ENCODE peak calls at places on chromosomes 5 and 9, in seven cellular contexts. D is IMR-90, J is H9, P is mesendoderm, X is trophoblast cell, R is mesenchymal stem cell, I is H1. G is an unnamed sample.

GRCh38 chr9:114487607-114488300 is 17.5 kb downstream of the WHRN start:
- DNase-seq in D (peak; percentile 69), J (peak; percentile 71), P (peak; percentile 83), X (peak; percentile 69), R (peak; percentile 81), I (peak; percentile 78), G (peak; percentile 81)

GRCh38 chr5:90899014-90899604 is 340.5 kb downstream of the ADGRV1 start:
- DNase-seq in D (no peak), J (no peak), P (no peak), X (no peak), R (no peak), I (no peak), G (no peak)

GRCh38 chr9:123225995-123226394 is 42.4 kb downstream of the STRBP start:
- DNase-seq in D (peak; percentile 58), J (no peak), P (no peak), X (no peak), R (no peak), I (no peak), G (no peak)

GRCh38 chr9:94142353-94142752 is 58.1 kb downstream of the PTPDC1 start:
- DNase-seq in D (no peak), J (no peak), P (no peak), X (no peak), R (no peak), I (no peak), G (no peak)

GRCh38 chr9:110064721-110065252 is 143.2 kb downstream of the C9orf152 start:
- DNase-seq in D (no peak), J (no peak), P (no peak), X (no peak), R (no peak), I (no peak), G (no peak)

GRCh38 chr5:56589486-56589870 is 225.9 kb upstream of the MAP3K1 start:
- DNase-seq in D (no peak), J (no peak), P (no peak), X (no peak), R (no peak), I (no peak), G (no peak)

GRCh38 chr5:179128041-179128365 is 67.8 kb downstream of the ZNF354C start:
- DNase-seq in D (no peak), J (no peak), P (no peak), X (no peak), R (no peak), I (no peak), G (no peak)

GRCh38 chr5:74626386-74627222 is 13.9 kb downstream of the ENC1 start:
- DNase-seq in D (no peak), J (no peak), P (peak; percentile 60), X (no peak), R (no peak), I (no peak), G (no peak)

GRCh38 chr5:143262393-143263174 is 140.9 kb downstream of the NR3C1 start:
- DNase-seq in D (peak; percentile 99), J (no peak), P (no peak), X (no peak), R (peak; percentile 92), I (no peak), G (no peak)

GRCh38 chr9:37904647-37905505 is 949 bp upstream of the SLC25A51 start:
- DNase-seq in D (peak; percentile 32), J (no peak), P (no peak), X (no peak), R (no peak), I (no peak), G (no peak)

GRCh38 chr9:75455444-75455921 is 367.2 kb downstream of the OSTF1 start:
- DNase-seq in D (peak; percentile 1), J (no peak), P (no peak), X (no peak), R (no peak), I (no peak), G (no peak)

GRCh38 chr9:15308511-15308910 is 1.5 kb upstream of the TTC39B start:
- DNase-seq in D (peak; percentile 85), J (no peak), P (no peak), X (no peak), R (peak; percentile 66), I (peak; percentile 16), G (no peak)

GRCh38 chr5:135891804-135892203 is 3.8 kb downstream of the IL9 start:
- DNase-seq in D (no peak), J (peak; percentile 79), P (peak; percentile 94), X (no peak), R (no peak), I (no peak), G (peak; percentile 29)

GRCh38 chr9:112334319-112334828 is 955 bp upstream of the PTBP3 start:
- DNase-seq in D (peak; percentile 38), J (no peak), P (no peak), X (no peak), R (peak; percentile 49), I (no peak), G (no peak)

GRCh38 chr5:10856071-10856470 is 95.0 kb upstream of the DAP start:
- DNase-seq in D (no peak), J (no peak), P (no peak), X (no peak), R (no peak), I (no peak), G (no peak)

GRCh38 chr9:86687788-86688187 is 259.5 kb downstream of the GAS1 start:
- DNase-seq in D (no peak), J (no peak), P (peak; percentile 33), X (no peak), R (no peak), I (no peak), G (no peak)

GRCh38 chr5:158354958-158355357 is 496.0 kb upstream of the CLINT1 start:
- DNase-seq in D (no peak), J (no peak), P (no peak), X (no peak), R (no peak), I (no peak), G (no peak)

GRCh38 chr9:715743-716400 is 125.6 kb upstream of the DMRT1 start:
- DNase-seq in D (peak; percentile 68), J (no peak), P (no peak), X (no peak), R (no peak), I (no peak), G (no peak)

DNA sequence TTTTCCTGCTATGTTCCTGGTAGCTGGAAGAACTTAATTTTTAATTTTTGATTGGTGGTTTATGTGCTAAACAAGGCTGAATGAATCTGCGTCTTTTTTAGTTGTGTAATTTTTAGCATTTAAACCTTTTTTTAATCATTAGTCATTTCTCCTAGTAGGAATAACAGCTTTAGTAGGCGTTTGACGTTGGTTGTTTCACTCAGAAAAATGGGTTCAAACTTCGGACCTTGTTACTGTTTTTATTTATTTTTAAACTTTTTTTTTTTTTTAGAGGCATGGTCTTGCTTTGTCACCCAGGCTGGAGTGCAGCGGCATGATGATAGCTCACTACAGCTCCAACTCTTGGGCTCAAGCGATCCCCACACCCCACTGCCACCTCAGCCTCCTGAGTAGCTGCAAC is 12.9 kb downstream of the SFXN1 start:
- DNase-seq in D (no peak), J (no peak), P (no peak), X (no peak), R (no peak), I (no peak), G (no peak)
- H2AK5ac ChIP-seq in D (no peak overlapping the region), J (no peak overlapping the region), P (no peak overlapping the region), X (no peak overlapping the region), R (no peak overlapping the region), I (no peak overlapping the region), G (no peak overlapping the region)

GRCh38 chr9:109026306-109026705 is 13.0 kb upstream of the CTNNAL1 start:
- DNase-seq in D (no peak), J (no peak), P (no peak), X (no peak), R (no peak), I (no peak), G (peak; percentile 20)

GRCh38 chr9:109030426-109030825 is 17.1 kb upstream of the CTNNAL1 start:
- DNase-seq in D (no peak), J (no peak), P (no peak), X (no peak), R (no peak), I (no peak), G (no peak)

GRCh38 chr9:109031241-109031640 is 17.9 kb upstream of the CTNNAL1 start:
- DNase-seq in D (peak; percentile 55), J (no peak), P (no peak), X (no peak), R (no peak), I (no peak), G (no peak)

GRCh38 chr9:109028457-109028856 is 15.2 kb upstream of the CTNNAL1 start:
- DNase-seq in D (no peak), J (no peak), P (no peak), X (no peak), R (no peak), I (no peak), G (no peak)

GRCh38 chr9:109027176-109027575 is 13.9 kb upstream of the CTNNAL1 start:
- DNase-seq in D (peak; percentile 14), J (no peak), P (no peak), X (no peak), R (no peak), I (no peak), G (no peak)
- H3K27ac ChIP-seq in D (peak overlapping the region; percentile 12), J (no peak overlapping the region), P (no peak overlapping the region), X (no peak overlapping the region), R (no peak overlapping the region), I (no peak overlapping the region), G (peak overlapping the region; percentile 31)

DNA sequence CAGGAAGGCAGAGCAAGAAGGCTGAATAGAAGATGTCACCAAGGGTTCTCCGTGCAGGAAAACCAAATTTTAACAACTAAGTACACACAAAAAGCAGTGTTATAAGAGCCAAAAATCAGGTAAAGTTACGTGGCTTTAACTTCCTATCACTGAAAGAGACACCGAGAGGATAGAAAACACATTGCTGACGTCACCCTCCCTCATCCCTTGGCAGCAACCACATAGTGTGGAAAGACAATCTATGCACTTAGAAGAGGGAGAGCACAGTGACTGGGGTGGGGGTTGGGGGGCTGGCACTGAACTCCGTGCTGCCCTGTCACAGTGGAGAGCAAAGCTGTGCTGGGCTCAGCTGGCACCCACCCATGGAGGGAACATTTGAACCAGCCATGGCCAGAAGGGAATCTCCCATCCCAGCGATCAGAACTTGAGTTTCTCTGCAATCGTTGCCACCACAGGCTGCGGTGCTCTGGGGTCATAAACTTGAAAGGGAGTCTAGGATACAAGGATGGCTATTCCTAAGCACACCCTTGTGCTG is 73.6 kb downstream of the KIAA0825 start:
- DNase-seq in D (no peak), J (no peak), P (no peak), X (no peak), R (no peak), I (no peak), G (no peak)
- H2BK120ac ChIP-seq in D (no peak overlapping the region), J (no peak overlapping the region), P (no peak overlapping the region), X (no peak overlapping the region), R (no peak overlapping the region), I (no peak overlapping the region), G (no peak overlapping the region)

DNA sequence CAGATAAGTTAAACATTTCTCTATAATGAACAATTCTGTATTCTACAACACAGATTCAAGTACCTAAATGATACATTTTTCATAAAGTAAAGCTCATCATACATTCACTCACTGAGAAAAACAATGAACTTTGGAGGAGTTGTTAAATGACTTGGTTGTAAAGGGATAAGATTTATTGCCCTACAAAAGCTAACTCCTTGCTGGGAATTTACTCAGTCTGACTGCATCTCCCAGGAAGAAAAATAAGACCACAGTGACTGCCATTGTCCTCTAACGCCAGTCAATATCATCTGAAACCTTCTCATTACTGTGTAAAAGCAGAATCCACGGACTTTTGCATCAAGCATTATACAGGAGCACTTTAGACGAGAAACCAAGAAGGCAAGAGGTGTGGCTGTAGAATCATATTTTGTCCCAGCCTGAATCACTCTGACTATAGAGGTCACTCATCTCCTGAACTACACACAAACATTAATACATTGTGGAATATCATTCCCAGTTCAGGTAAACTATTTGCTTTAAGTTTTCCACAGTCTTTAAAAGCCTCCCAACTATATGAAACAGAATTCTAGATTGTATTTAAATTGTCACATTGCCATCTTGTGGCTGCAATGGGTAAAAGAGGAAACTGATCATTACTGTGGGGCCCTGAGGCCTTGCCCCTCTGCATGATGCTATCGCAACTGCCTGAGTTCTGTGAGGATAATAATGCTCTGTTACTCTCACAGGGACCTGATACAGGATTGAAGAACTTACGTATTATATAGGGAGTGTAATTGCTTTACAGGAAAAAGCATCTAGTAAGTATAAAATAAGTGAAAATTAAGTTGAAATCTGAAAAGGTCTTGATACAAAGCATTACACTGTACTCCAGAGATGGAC is 142.9 kb downstream of the SLCO4C1 start:
- DNase-seq in D (no peak), J (no peak), P (peak; percentile 66), X (peak; percentile 15), R (peak; percentile 54), I (no peak), G (peak; percentile 24)
- H2AK5ac ChIP-seq in D (no peak overlapping the region), J (no peak overlapping the region), P (no peak overlapping the region), X (no peak overlapping the region), R (no peak overlapping the region), I (no peak overlapping the region), G (no peak overlapping the region)

G was measured in neuronal stem cell.